ENCODE peak calls at places on chromosomes 5 and 9, in six cellular contexts. Z is GM23338, L is neural progenitor cell, F is PC-9, U is MM.1S, C is PC-3. D is an unnamed sample. For H3F3A, the result is how much of the 10 kb centered on the place peaks cover.

GRCh38 chr5:82894754-82895153 is 182.4 kb downstream of the TMEM167A start:
- DNase-seq in L (no peak), Z (no peak), U (no peak), C (no peak), F (no peak), D (no peak)

GRCh38 chr5:27450607-27451006 is 412.2 kb upstream of the CDH9 start:
- DNase-seq in C (peak), Z (no peak), U (peak), L (no peak), F (no peak), D (peak)

GRCh38 chr5:178145965-178146820 is 7.5 kb downstream of the NHP2 start:
- DNase-seq in L (peak), Z (peak), U (peak), F (peak), C (peak), D (peak)

GRCh38 chr5:82384025-82384750 is 106.0 kb upstream of the RPS23 start:
- DNase-seq in C (no peak), L (no peak), U (no peak), F (no peak), Z (no peak), D (no peak)

GRCh38 chr5:124401247-124402143 is 344.9 kb downstream of the ZNF608 start:
- DNase-seq in L (no peak), Z (no peak), C (no peak), F (peak), U (no peak), D (peak)

GRCh38 chr5:64518784-64519183 is 13.0 kb downstream of the RGS7BP start:
- DNase-seq in L (no peak), U (peak), F (no peak), Z (no peak), C (no peak), D (no peak)

GRCh38 chr5:157303667-157304327 is 37.9 kb downstream of the CYFIP2 start:
- DNase-seq in U (no peak), C (peak), F (no peak), L (peak), Z (peak), D (no peak)

GRCh38 chr9:113486327-113486726 is 22.8 kb downstream of the RGS3 start:
- DNase-seq in C (no peak), Z (no peak), U (no peak), L (no peak), F (no peak), D (no peak)

GRCh38 chr9:110623462-110624025 is 44.0 kb upstream of the SVEP1 start:
- DNase-seq in F (peak), C (peak), L (peak), Z (peak), U (peak), D (peak)

GRCh38 chr5:141692919-141693848 is 11.2 kb upstream of the ARAP3 start:
- DNase-seq in U (no peak), Z (peak), L (peak), C (no peak), F (no peak), D (peak)

GRCh38 chr5:4661851-4662250 is 478.3 kb upstream of the ADAMTS16 start:
- DNase-seq in U (no peak), F (no peak), C (no peak), L (no peak), Z (no peak), D (no peak)

GRCh38 chr9:17490110-17490509 is 88.8 kb upstream of the SH3GL2 start:
- DNase-seq in U (no peak), L (no peak), C (no peak), Z (no peak), F (no peak), D (no peak)

GRCh38 chr5:32444191-32444945 is at the start of gene ZFR:
- DNase-seq in Z (peak), F (peak), L (peak), C (peak), U (peak), D (peak)

GRCh38 chr9:20683351-20684034 is 566 bp upstream of the FOCAD start:
- DNase-seq in U (no peak), F (peak), Z (no peak), L (peak), C (peak), D (peak)

GRCh38 chr9:108443741-108444140 is 412.0 kb downstream of the ACTL7B start:
- DNase-seq in U (no peak), C (peak), Z (no peak), L (no peak), F (no peak), D (peak)

GRCh38 chr9:88646539-88646938 is 111.6 kb downstream of the NXNL2 start:
- DNase-seq in L (no peak), U (no peak), Z (no peak), F (no peak), C (no peak), D (no peak)

GRCh38 chr9:86257406-86257805 is 2.1 kb downstream of the C9orf153 start:
- DNase-seq in Z (no peak), L (no peak), F (no peak), U (no peak), C (no peak), D (no peak)

GRCh38 chr9:7520396-7520795 is 279.2 kb downstream of the DMAC1 start:
- DNase-seq in Z (no peak), F (no peak), C (no peak), L (no peak), U (no peak), D (no peak)

GRCh38 chr9:87469833-87470465 is 27.7 kb upstream of the DAPK1 start:
- DNase-seq in U (no peak), L (no peak), Z (no peak), F (no peak), C (no peak), D (no peak)

GRCh38 chr9:99262949-99263418 is 40.9 kb downstream of the SEC61B start:
- DNase-seq in F (no peak), Z (no peak), L (no peak), U (no peak), C (no peak), D (no peak)

GRCh38 chr9:7300484-7300883 is 499.1 kb downstream of the DMAC1 start:
- DNase-seq in L (no peak), U (no peak), F (no peak), Z (no peak), C (no peak), D (no peak)

GRCh38 chr9:134642385-134643181 is 980 bp downstream of the COL5A1 start:
- DNase-seq in C (peak), F (peak), L (peak), U (no peak), Z (peak), D (peak)

GRCh38 chr5:57432876-57433275 is 49.7 kb downstream of the ACTBL2 start:
- DNase-seq in L (no peak), Z (peak), C (peak), F (no peak), U (no peak), D (no peak)

GRCh38 chr9:133638711-133639110 is 2.5 kb downstream of the DBH start:
- DNase-seq in F (no peak), L (no peak), C (no peak), Z (no peak), U (no peak), D (no peak)

GRCh38 chr9:128025756-128026155 is 41.4 kb downstream of the NAIF1 start:
- DNase-seq in L (no peak), U (no peak), F (no peak), Z (no peak), C (no peak), D (no peak)

GRCh38 chr9:36050472-36050871 is 13.8 kb downstream of the RECK start:
- DNase-seq in F (no peak), C (no peak), U (no peak), L (no peak), Z (no peak), D (no peak)

GRCh38 chr5:76763136-76763535 is 47.2 kb downstream of the F2R start:
- DNase-seq in L (no peak), U (peak), F (no peak), C (no peak), Z (no peak), D (no peak)

GRCh38 chr9:130219661-130220081 is 45.9 kb upstream of the HMCN2 start:
- DNase-seq in F (no peak), Z (no peak), U (no peak), C (no peak), L (no peak), D (no peak)

GRCh38 chr9:77375956-77376532 is 198.7 kb downstream of the VPS13A start:
- DNase-seq in C (no peak), Z (peak), U (no peak), F (no peak), L (peak), D (peak)

GRCh38 chr5:59034498-59035186 is 451.8 kb downstream of the RAB3C start:
- DNase-seq in C (peak), U (peak), L (peak), F (no peak), Z (peak), D (peak)

GRCh38 chr5:72523960-72524582 is 16.9 kb upstream of the ZNF366 start:
- DNase-seq in U (peak), C (peak), Z (peak), L (peak), F (no peak), D (peak)

GRCh38 chr5:131384181-131384580 is 120.3 kb downstream of the CDC42SE2 start:
- DNase-seq in C (no peak), U (no peak), Z (no peak), F (no peak), L (no peak), D (no peak)

GRCh38 chr9:22169732-22170131 is 160.6 kb upstream of the CDKN2B start:
- DNase-seq in L (no peak), C (no peak), Z (no peak), F (no peak), U (no peak), D (no peak)

GRCh38 chr9:1087120-1087881 is 37.1 kb downstream of the DMRT2 start:
- DNase-seq in F (no peak), Z (no peak), U (no peak), C (no peak), L (no peak), D (no peak)

GRCh38 chr5:178271726-178272479 is 39.3 kb upstream of the PHYKPL start:
- DNase-seq in C (no peak), F (no peak), Z (no peak), U (no peak), L (no peak), D (no peak)

GRCh38 chr9:112558476-112558875 is 71.8 kb downstream of the KIAA1958 start:
- DNase-seq in F (no peak), L (no peak), C (peak), U (no peak), Z (no peak), D (peak)

GRCh38 chr9:93267091-93267541 is 83.2 kb downstream of the WNK2 start:
- DNase-seq in U (no peak), F (no peak), C (no peak), L (no peak), Z (no peak), D (no peak)

GRCh38 chr5:149492781-149493180 is 58.5 kb downstream of the CSNK1A1 start:
- DNase-seq in L (no peak), F (no peak), Z (no peak), U (no peak), C (no peak), D (no peak)

GRCh38 chr5:149489605-149490037 is 61.6 kb downstream of the CSNK1A1 start:
- DNase-seq in Z (no peak), C (peak), F (no peak), L (no peak), U (no peak), D (peak)

GRCh38 chr5:149488645-149489306 is 62.5 kb downstream of the CSNK1A1 start:
- DNase-seq in U (no peak), F (no peak), L (no peak), C (peak), Z (no peak), D (peak)

GRCh38 chr5:149493316-149493715 is 57.9 kb downstream of the CSNK1A1 start:
- DNase-seq in Z (no peak), C (peak), F (no peak), U (no peak), L (no peak), D (no peak)

GRCh38 chr5:149490599-149491187 is 60.5 kb downstream of the CSNK1A1 start:
- DNase-seq in C (no peak), L (no peak), F (no peak), Z (no peak), U (no peak), D (peak)
- H3F3A ChIP-seq in C (under half), L (under half), F (half or more), Z (under half), U (under half), D (half or more)

DNA sequence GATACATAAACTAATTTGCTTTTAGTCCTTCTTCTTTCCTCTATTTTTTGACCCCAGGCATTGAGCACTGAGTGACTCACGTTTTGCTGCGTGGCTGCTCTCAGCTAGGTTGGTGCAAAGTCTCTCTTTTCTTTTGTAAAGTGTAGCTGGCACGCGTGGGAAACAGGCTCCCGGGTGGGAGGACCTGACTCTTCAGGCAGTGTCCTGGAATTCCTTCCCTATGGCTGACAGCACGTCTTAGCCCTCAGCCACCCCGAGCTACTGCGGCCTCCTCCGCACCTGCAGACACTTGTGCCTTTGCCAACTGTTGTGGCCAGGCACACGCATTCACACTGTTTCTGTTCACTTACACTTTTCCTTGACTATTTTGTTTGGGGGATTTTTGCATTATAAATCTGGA is 877 bp upstream of the SCGB3A1 start:
- DNase-seq in Z (no peak), C (no peak), F (no peak), L (no peak), U (no peak), D (no peak)
- TF ChIP-seq EZH2 in Z (no peak), C (no peak), F (no peak), L (no peak), U (no peak), D (no peak)

GRCh38 chr9:73152953-73153352 is 1.3 kb downstream of the ANXA1 start:
- DNase-seq in C (peak), F (no peak), U (no peak), L (no peak), Z (no peak), D (peak)

GRCh38 chr9:73151653-73152382 is at the start of gene ANXA1:
- DNase-seq in C (peak), F (peak), U (no peak), Z (peak), L (no peak), D (peak)

GRCh38 chr9:73154271-73154670 is 2.6 kb downstream of the ANXA1 start:
- DNase-seq in F (no peak), Z (no peak), C (no peak), U (no peak), L (no peak), D (no peak)

GRCh38 chr9:73153793-73154227 is 2.1 kb downstream of the ANXA1 start:
- DNase-seq in L (no peak), U (no peak), C (no peak), F (no peak), Z (no peak), D (peak)

GRCh38 chr9:73152445-73152844 is 780 bp downstream of the ANXA1 start:
- DNase-seq in C (peak), Z (peak), F (no peak), L (no peak), U (no peak), D (peak)
- H3F3A ChIP-seq in C (under half), Z (under half), F (under half), L (under half), U (under half), D (half or more)

DNA sequence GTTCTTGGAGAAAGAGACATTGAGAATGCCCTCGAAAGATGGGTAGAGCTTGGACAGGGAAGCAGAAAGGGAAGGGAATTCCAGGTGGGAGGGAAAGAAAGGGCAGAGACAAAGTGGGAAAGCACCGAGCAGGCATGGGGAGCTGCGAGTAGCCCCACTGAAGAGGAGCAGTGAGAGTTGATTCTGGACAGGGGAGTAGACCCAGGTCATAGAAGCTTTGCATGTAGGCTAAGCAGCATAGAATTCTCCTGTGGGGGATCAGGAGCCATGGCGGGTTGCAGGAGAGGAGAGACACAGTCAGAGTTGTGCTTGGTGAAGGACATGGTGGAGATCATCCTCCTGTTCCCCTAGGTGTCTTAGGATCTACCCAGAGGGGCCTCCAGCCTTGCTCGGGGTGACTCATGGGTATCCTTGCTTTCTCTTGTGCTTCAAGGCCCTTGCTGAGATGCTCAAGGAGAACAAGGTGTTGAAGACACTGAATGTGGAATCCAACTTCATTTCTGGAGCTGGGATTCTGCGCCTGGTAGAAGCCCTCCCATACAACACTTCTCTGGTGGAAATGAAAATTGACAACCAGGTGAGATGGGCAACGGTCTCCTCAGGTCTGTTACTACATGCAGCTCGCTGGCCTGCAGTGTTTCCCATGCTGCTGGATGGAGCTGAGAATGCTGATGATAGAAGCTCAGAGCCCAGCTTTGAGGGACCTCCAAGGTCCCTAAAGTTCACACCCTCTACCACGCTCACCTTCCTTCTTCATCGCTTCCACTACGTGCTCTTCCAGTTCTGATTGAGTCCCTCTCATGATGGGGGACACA is 64.5 kb downstream of the TSTD2 start:
- DNase-seq in L (no peak), C (no peak), Z (no peak), F (no peak), U (no peak), D (no peak)
- TF ChIP-seq EZH2 in L (no peak), C (no peak), Z (no peak), F (no peak), U (no peak), D (no peak)

GRCh38 chr5:87399720-87400119 is 13.0 kb downstream of the CCNH start:
- DNase-seq in C (no peak), F (no peak), U (no peak), Z (no peak), L (no peak), D (no peak)
- H3F3A ChIP-seq in C (under half), F (under half), U (under half), Z (under half), L (under half), D (half or more)

GRCh38 chr5:122076023-122076422 is 2.0 kb downstream of the LOX start:
- DNase-seq in L (no peak), Z (no peak), F (no peak), U (no peak), C (no peak), D (peak)

GRCh38 chr5:122073864-122074263 is 4.2 kb downstream of the LOX start:
- DNase-seq in F (no peak), L (no peak), C (no peak), Z (no peak), U (peak), D (no peak)

GRCh38 chr5:122077451-122078115 is 476 bp downstream of the LOX start:
- DNase-seq in L (peak), C (peak), Z (peak), F (peak), U (no peak), D (peak)

GRCh38 chr5:122078116-122078865 is at the start of gene LOX:
- DNase-seq in F (peak), C (peak), Z (peak), L (peak), U (no peak), D (peak)

GRCh38 chr5:122076669-122077450 is 1.2 kb downstream of the LOX start:
- DNase-seq in U (peak), F (peak), C (peak), Z (peak), L (peak), D (peak)
- TF ChIP-seq EZH2 in U (no peak), F (no peak), C (no peak), Z (peak), L (no peak), D (no peak)

D was measured in GM23248.